ENCODE peak calls at places on chromosomes 2 and 18, in five cellular contexts. Z, I, N, J and C are unnamed samples.
A peak's percentile ranks its signal among the peaks of the same experiment; 100 is the strongest.

GRCh38 chr18:80119111-80119510 is 10.0 kb downstream of the ADNP2 start:
- DNase-seq in N (no peak), I (peak; percentile 25), Z (no peak), J (no peak), C (no peak)

GRCh38 chr2:201765799-201766198 is 14.9 kb downstream of the ALS2 start:
- DNase-seq in N (no peak), I (no peak), Z (no peak), J (no peak), C (no peak)

GRCh38 chr2:238382381-238382781 is 44.3 kb upstream of the ASB1 start:
- DNase-seq in J (no peak), Z (no peak), I (no peak), N (no peak), C (no peak)

GRCh38 chr2:165462433-165462832 is 7.1 kb upstream of the CSRNP3 start:
- DNase-seq in N (peak; percentile 99), Z (no peak), J (no peak), I (no peak), C (no peak)

GRCh38 chr18:7452331-7452730 is 114.8 kb upstream of the PTPRM start:
- DNase-seq in N (no peak), Z (no peak), I (peak; percentile 81), J (peak; percentile 43), C (no peak)

GRCh38 chr2:71524476-71524875 is 71.1 kb downstream of the DYSF start:
- DNase-seq in Z (no peak), N (no peak), J (no peak), I (no peak), C (no peak)

GRCh38 chr2:10123281-10123680 is 742 bp downstream of the RRM2 start:
- DNase-seq in Z (no peak), N (no peak), J (no peak), I (no peak), C (no peak)

GRCh38 chr2:667332-668000 is 9.7 kb downstream of the TMEM18 start:
- DNase-seq in N (no peak), Z (peak; percentile 55), J (peak; percentile 68), I (peak; percentile 57), C (no peak)

GRCh38 chr18:46174317-46175039 is 70.3 kb downstream of the HAUS1 start:
- DNase-seq in N (no peak), J (no peak), I (peak; percentile 65), Z (no peak), C (no peak)

GRCh38 chr2:8885449-8886196 is 48.2 kb upstream of the KIDINS220 start:
- DNase-seq in J (no peak), I (no peak), Z (no peak), N (no peak), C (no peak)

GRCh38 chr2:150909090-150909489 is 352.6 kb downstream of the RBM43 start:
- DNase-seq in N (no peak), J (no peak), Z (no peak), I (no peak), C (no peak)

GRCh38 chr2:68853035-68853434 is 18.2 kb downstream of the BMP10 start:
- DNase-seq in I (no peak), Z (no peak), N (no peak), J (no peak), C (no peak)

GRCh38 chr2:223093436-223093839 is 41.4 kb downstream of the KCNE4 start:
- DNase-seq in I (no peak), N (peak; percentile 67), Z (peak; percentile 93), J (no peak), C (no peak)

GRCh38 chr2:28408764-28409599 is 16.3 kb downstream of the FOSL2 start:
- DNase-seq in N (no peak), I (no peak), Z (no peak), J (no peak), C (no peak)

GRCh38 chr2:37866535-37866934 is 58.6 kb upstream of the RMDN2 start:
- DNase-seq in I (no peak), Z (no peak), J (no peak), N (no peak), C (no peak)

GRCh38 chr2:234395801-234396478 is 100.9 kb downstream of the ARL4C start:
- DNase-seq in J (no peak), Z (no peak), I (no peak), N (peak; percentile 98), C (no peak)

GRCh38 chr2:67070826-67071225 is 326.3 kb upstream of the ETAA1 start:
- DNase-seq in J (no peak), N (no peak), I (no peak), Z (no peak), C (no peak)

GRCh38 chr2:101610750-101611315 is 86.7 kb upstream of the MAP4K4 start:
- DNase-seq in J (no peak), N (no peak), Z (no peak), I (no peak), C (no peak)

GRCh38 chr2:240597054-240597418 is 10.5 kb downstream of the CAPN10 start:
- DNase-seq in Z (no peak), N (no peak), J (no peak), I (no peak), C (no peak)

GRCh38 chr2:139271149-139271548 is 491.0 kb upstream of the NXPH2 start:
- DNase-seq in I (peak; percentile 6), J (no peak), N (no peak), Z (no peak), C (no peak)

GRCh38 chr2:187013058-187013457 is 164.1 kb upstream of the ZSWIM2 start:
- DNase-seq in J (no peak), Z (no peak), I (no peak), N (no peak), C (no peak)

GRCh38 chr2:17227856-17228255 is 290.4 kb downstream of the RAD51AP2 start:
- DNase-seq in J (no peak), Z (no peak), N (no peak), I (no peak), C (no peak)

GRCh38 chr2:219163156-219163555 is 2.5 kb upstream of the NHEJ1 start:
- DNase-seq in Z (no peak), N (no peak), J (no peak), I (no peak), C (no peak)

GRCh38 chr2:237243487-237243886 is 157.8 kb downstream of the COPS8 start:
- DNase-seq in N (no peak), I (no peak), J (no peak), Z (no peak), C (no peak)

GRCh38 chr2:61151434-61151833 is 10.6 kb upstream of the C2orf74 start:
- DNase-seq in Z (peak; percentile 9), I (no peak), J (peak; percentile 26), N (no peak), C (no peak)

GRCh38 chr2:127429291-127429690 is 11.1 kb downstream of the PROC start:
- DNase-seq in I (no peak), J (no peak), N (no peak), Z (no peak), C (no peak)

GRCh38 chr18:77524909-77525308 is 275.3 kb downstream of the GALR1 start:
- DNase-seq in I (no peak), J (no peak), Z (no peak), N (no peak), C (no peak)

GRCh38 chr18:8685141-8685913 is 20.0 kb upstream of the MTCL1 start:
- DNase-seq in N (peak; percentile 94), J (no peak), Z (peak; percentile 59), I (no peak), C (no peak)

GRCh38 chr2:36618381-36618780 is 20.4 kb upstream of the FEZ2 start:
- DNase-seq in N (peak; percentile 34), J (peak; percentile 88), I (peak; percentile 88), Z (peak; percentile 38), C (no peak)

GRCh38 chr2:24721470-24721869 is 71.7 kb downstream of the PTRHD1 start:
- DNase-seq in J (no peak), Z (peak; percentile 82), I (no peak), N (peak; percentile 76), C (no peak)

GRCh38 chr2:57720728-57721627 is 325.6 kb upstream of the VRK2 start:
- DNase-seq in I (peak; percentile 88), J (peak; percentile 76), N (no peak), Z (peak; percentile 64), C (peak; percentile 53)

GRCh38 chr2:231670892-231671616 is 37.3 kb upstream of the PTMA start:
- DNase-seq in I (peak; percentile 67), Z (no peak), N (no peak), J (peak; percentile 53), C (no peak)

GRCh38 chr2:152445375-152445774 is 110.4 kb downstream of the FMNL2 start:
- DNase-seq in N (no peak), J (no peak), Z (no peak), I (no peak), C (no peak)

GRCh38 chr2:230921806-230922595 is 3.0 kb downstream of the GPR55 start:
- DNase-seq in N (no peak), J (no peak), I (no peak), Z (no peak), C (no peak)

GRCh38 chr2:25491966-25492532 is 150.3 kb upstream of the DNMT3A start:
- DNase-seq in N (no peak), I (no peak), J (peak; percentile 57), Z (peak; percentile 59), C (no peak)

GRCh38 chr2:170660406-170660805 is 54.7 kb upstream of the SP5 start:
- DNase-seq in J (no peak), I (no peak), N (peak; percentile 73), Z (peak; percentile 67), C (no peak)